ENCODE peak calls at places on chromosomes 16 and 17, in seven cellular contexts. R, K, V, T, C, F and G are unnamed samples.

GRCh38 chr16:12228607-12229499 is 252.3 kb downstream of the SNX29 start:
- DNase-seq in T (no peak), V (peak), F (peak), K (peak), R (no peak), C (peak), G (no peak)

GRCh38 chr16:10514369-10515055 is 65.9 kb downstream of the EMP2 start:
- DNase-seq in R (peak), K (peak), F (peak), T (no peak), V (peak), C (peak), G (no peak)

GRCh38 chr16:50479771-50480170 is 68.4 kb upstream of the NKD1 start:
- DNase-seq in T (no peak), R (no peak), K (no peak), F (no peak), C (no peak), V (no peak), G (no peak)

GRCh38 chr17:60043846-60044245 is 34.9 kb downstream of the HEATR6 start:
- DNase-seq in T (no peak), F (no peak), C (no peak), K (no peak), V (no peak), R (no peak), G (no peak)

GRCh38 chr16:48231675-48232214 is 12.4 kb upstream of the LONP2 start:
- DNase-seq in R (no peak), C (peak), F (peak), V (peak), T (no peak), K (peak), G (no peak)

GRCh38 chr16:51497541-51498211 is 346.6 kb upstream of the SALL1 start:
- DNase-seq in C (no peak), K (no peak), F (no peak), V (no peak), T (no peak), R (no peak), G (no peak)

GRCh38 chr16:77299395-77299794 is 100.2 kb downstream of the SYCE1L start:
- DNase-seq in R (no peak), V (peak), C (no peak), K (no peak), F (no peak), T (no peak), G (no peak)

GRCh38 chr16:80899804-80900592 is 95.6 kb upstream of the CDYL2 start:
- DNase-seq in V (peak), C (peak), F (peak), R (no peak), K (no peak), T (no peak), G (no peak)

GRCh38 chr16:67967183-67967955 is 1.1 kb downstream of the SLC12A4 start:
- DNase-seq in R (no peak), C (no peak), K (no peak), V (peak), T (no peak), F (no peak), G (no peak)